ENCODE peak calls at places on chromosomes 12 and 14, in six cellular contexts. One of them, this sample, is unnamed.

GRCh38 chr12:30973171-30973570 is 46.6 kb downstream of the TSPAN11 start:
- DNase-seq in left ventricle myocardium inferior: no peak
- DNase-seq in ACHN: no peak
- DNase-seq in hippocampal formation: no peak
- DNase-seq in CD4-positive, CD25-positive, alpha-beta regulatory T cell: no peak
- DNase-seq in stimulated activated CD4-positive, alpha-beta T cell treated with anti-CD3 and anti-CD28 coated beads, Interleukin-2, amount 100 ng/mL, for 24 hours: no peak
- DNase-seq in this sample: no peak

GRCh38 chr14:63996575-63997220 is 143.9 kb downstream of the SYNE2 start:
- DNase-seq in CD4-positive, CD25-positive, alpha-beta regulatory T cell: no peak
- DNase-seq in ACHN: no peak
- DNase-seq in left ventricle myocardium inferior: no peak
- DNase-seq in hippocampal formation: no peak
- DNase-seq in stimulated activated CD4-positive, alpha-beta T cell treated with anti-CD3 and anti-CD28 coated beads, Interleukin-2, amount 100 ng/mL, for 24 hours: no peak
- DNase-seq in this sample: no peak

GRCh38 chr12:3261782-3262359 is 184.7 kb downstream of the TSPAN9 start:
- DNase-seq in stimulated activated CD4-positive, alpha-beta T cell treated with anti-CD3 and anti-CD28 coated beads, Interleukin-2, amount 100 ng/mL, for 24 hours: no peak
- DNase-seq in left ventricle myocardium inferior: no peak
- DNase-seq in ACHN: no peak
- DNase-seq in CD4-positive, CD25-positive, alpha-beta regulatory T cell: no peak
- DNase-seq in hippocampal formation: no peak
- DNase-seq in this sample: no peak

GRCh38 chr12:122293081-122293480 is 26.8 kb upstream of the VPS33A start:
- DNase-seq in left ventricle myocardium inferior: no peak
- DNase-seq in ACHN: peak
- DNase-seq in CD4-positive, CD25-positive, alpha-beta regulatory T cell: peak
- DNase-seq in stimulated activated CD4-positive, alpha-beta T cell treated with anti-CD3 and anti-CD28 coated beads, Interleukin-2, amount 100 ng/mL, for 24 hours: no peak
- DNase-seq in hippocampal formation: no peak
- DNase-seq in this sample: no peak

GRCh38 chr14:57962293-57962996 is 96.6 kb upstream of the SLC35F4 start:
- DNase-seq in CD4-positive, CD25-positive, alpha-beta regulatory T cell: no peak
- DNase-seq in stimulated activated CD4-positive, alpha-beta T cell treated with anti-CD3 and anti-CD28 coated beads, Interleukin-2, amount 100 ng/mL, for 24 hours: no peak
- DNase-seq in hippocampal formation: no peak
- DNase-seq in left ventricle myocardium inferior: no peak
- DNase-seq in ACHN: peak
- DNase-seq in this sample: no peak

GRCh38 chr14:68947802-68948201 is 31.3 kb downstream of the ACTN1 start:
- DNase-seq in hippocampal formation: no peak
- DNase-seq in CD4-positive, CD25-positive, alpha-beta regulatory T cell: no peak
- DNase-seq in stimulated activated CD4-positive, alpha-beta T cell treated with anti-CD3 and anti-CD28 coated beads, Interleukin-2, amount 100 ng/mL, for 24 hours: no peak
- DNase-seq in ACHN: no peak
- DNase-seq in left ventricle myocardium inferior: peak
- DNase-seq in this sample: no peak

GRCh38 chr12:72264548-72265175 is 7.5 kb upstream of the TRHDE start:
- DNase-seq in left ventricle myocardium inferior: no peak
- DNase-seq in ACHN: peak
- DNase-seq in hippocampal formation: no peak
- DNase-seq in CD4-positive, CD25-positive, alpha-beta regulatory T cell: peak
- DNase-seq in stimulated activated CD4-positive, alpha-beta T cell treated with anti-CD3 and anti-CD28 coated beads, Interleukin-2, amount 100 ng/mL, for 24 hours: no peak
- DNase-seq in this sample: peak

GRCh38 chr12:75923964-75924666 is 107.5 kb downstream of the PHLDA1 start:
- DNase-seq in ACHN: no peak
- DNase-seq in hippocampal formation: no peak
- DNase-seq in CD4-positive, CD25-positive, alpha-beta regulatory T cell: no peak
- DNase-seq in stimulated activated CD4-positive, alpha-beta T cell treated with anti-CD3 and anti-CD28 coated beads, Interleukin-2, amount 100 ng/mL, for 24 hours: no peak
- DNase-seq in left ventricle myocardium inferior: no peak
- DNase-seq in this sample: no peak

GRCh38 chr12:17322090-17322489 is 716.1 kb upstream of the LMO3 start:
- DNase-seq in ACHN: no peak
- DNase-seq in CD4-positive, CD25-positive, alpha-beta regulatory T cell: no peak
- DNase-seq in stimulated activated CD4-positive, alpha-beta T cell treated with anti-CD3 and anti-CD28 coated beads, Interleukin-2, amount 100 ng/mL, for 24 hours: no peak
- DNase-seq in left ventricle myocardium inferior: no peak
- DNase-seq in hippocampal formation: no peak
- DNase-seq in this sample: no peak